ENCODE peak calls at places on chromosomes 2 and 18, in eight cellular contexts. Y, I, W, F, G, B, H and J are unnamed samples.
A peak's percentile ranks its signal among the peaks of the same experiment; 100 is the strongest.

GRCh38 chr2:10045561-10046355 is 2.4 kb downstream of the KLF11 start:
- DNase-seq in F (no peak), W (no peak), I (no peak), G (peak; percentile 91), H (no peak), B (no peak), Y (no peak), J (no peak)

GRCh38 chr2:173191601-173192000 is 116.0 kb downstream of the MAP3K20 start:
- DNase-seq in F (no peak), H (no peak), B (no peak), I (no peak), G (no peak), W (no peak), Y (no peak), J (peak; percentile 21)

GRCh38 chr2:226611196-226611943 is 188.2 kb downstream of the IRS1 start:
- DNase-seq in B (no peak), G (no peak), I (no peak), F (no peak), Y (no peak), W (no peak), H (no peak), J (no peak)

GRCh38 chr18:505483-506122 is 5.1 kb upstream of the COLEC12 start:
- DNase-seq in G (no peak), B (no peak), H (no peak), Y (no peak), I (no peak), F (no peak), W (no peak), J (no peak)

GRCh38 chr2:130288467-130289403 is 54.0 kb upstream of the IMP4 start:
- DNase-seq in H (no peak), G (no peak), I (no peak), B (no peak), F (no peak), Y (no peak), W (no peak), J (peak; percentile 17)

GRCh38 chr2:165745916-165746315 is 48.1 kb downstream of the GALNT3 start:
- DNase-seq in G (no peak), H (no peak), Y (no peak), F (no peak), I (no peak), B (no peak), W (no peak), J (no peak)

GRCh38 chr2:21118302-21118920 is 5.4 kb upstream of the TDRD15 start:
- DNase-seq in Y (no peak), G (peak; percentile 20), F (no peak), B (no peak), W (no peak), I (peak; percentile 20), H (no peak), J (peak; percentile 36)

GRCh38 chr2:225787497-225787896 is 388.0 kb downstream of the NYAP2 start:
- DNase-seq in F (no peak), H (no peak), W (no peak), G (no peak), B (no peak), I (no peak), Y (no peak), J (no peak)

GRCh38 chr2:1088192-1088860 is 137.7 kb downstream of the SNTG2 start:
- DNase-seq in H (no peak), G (no peak), Y (no peak), B (no peak), F (no peak), W (no peak), I (no peak), J (no peak)

GRCh38 chr2:237687666-237688065 is 60.3 kb downstream of the LRRFIP1 start:
- DNase-seq in H (peak; percentile 71), F (peak; percentile 77), I (no peak), B (no peak), Y (no peak), W (peak; percentile 97), G (peak; percentile 83), J (no peak)

GRCh38 chr2:224551693-224552092 is 33.5 kb downstream of the CUL3 start:
- DNase-seq in F (no peak), H (no peak), G (no peak), B (no peak), Y (no peak), I (no peak), W (no peak), J (no peak)

GRCh38 chr2:189210250-189211075 is 30.9 kb upstream of the COL5A2 start:
- DNase-seq in B (no peak), W (peak; percentile 43), I (no peak), G (peak; percentile 25), Y (no peak), F (no peak), H (no peak), J (peak; percentile 68)

GRCh38 chr2:240996161-240996833 is 2.1 kb upstream of the SNED1 start:
- DNase-seq in I (no peak), F (no peak), G (peak; percentile 6), H (no peak), W (no peak), B (no peak), Y (no peak), J (no peak)

GRCh38 chr2:167192833-167193232 is 304.6 kb downstream of the XIRP2 start:
- DNase-seq in F (no peak), H (no peak), G (no peak), W (no peak), I (no peak), B (no peak), Y (no peak), J (no peak)

GRCh38 chr2:64137996-64138395 is 6.2 kb downstream of the PELI1 start:
- DNase-seq in F (no peak), Y (no peak), B (no peak), I (no peak), G (no peak), H (no peak), W (no peak), J (no peak)

GRCh38 chr2:112472547-112473263 is 9.3 kb upstream of the TTL start:
- DNase-seq in W (peak; percentile 35), B (no peak), H (no peak), Y (no peak), I (no peak), G (no peak), F (no peak), J (no peak)

GRCh38 chr18:44601447-44601846 is 79.2 kb upstream of the SETBP1 start:
- DNase-seq in F (no peak), Y (no peak), I (no peak), G (no peak), H (no peak), W (no peak), B (no peak), J (peak; percentile 5)

GRCh38 chr18:48295586-48296311 is 113.4 kb downstream of the ZBTB7C start:
- DNase-seq in I (no peak), F (no peak), G (no peak), H (no peak), B (peak; percentile 58), W (peak; percentile 33), Y (no peak), J (no peak)

GRCh38 chr2:233476083-233476410 is 90.5 kb downstream of the USP40 start:
- DNase-seq in I (no peak), G (no peak), W (no peak), B (no peak), H (no peak), Y (no peak), F (no peak), J (no peak)

GRCh38 chr2:155377178-155377780 is 678.8 kb downstream of the KCNJ3 start:
- DNase-seq in B (no peak), W (no peak), I (no peak), G (no peak), H (no peak), F (no peak), Y (no peak), J (no peak)

GRCh38 chr2:166375736-166376487 is at the start of gene SCN9A:
- DNase-seq in I (peak; percentile 68), F (no peak), G (peak; percentile 86), W (peak; percentile 45), H (no peak), Y (peak; percentile 12), B (peak; percentile 85), J (peak; percentile 56)

GRCh38 chr18:24546304-24546703 is 85.9 kb downstream of the HRH4 start:
- DNase-seq in F (no peak), I (no peak), H (no peak), Y (no peak), W (no peak), G (no peak), B (no peak), J (no peak)

GRCh38 chr18:49691177-49691608 is 122.1 kb downstream of the ACAA2 start:
- DNase-seq in H (no peak), I (no peak), Y (no peak), G (peak; percentile 20), F (no peak), W (no peak), B (no peak), J (peak; percentile 22)

GRCh38 chr2:241887806-241888522 is 18.4 kb downstream of the RTP5 start:
- DNase-seq in B (no peak), H (no peak), Y (no peak), I (no peak), G (no peak), W (no peak), F (no peak), J (no peak)

GRCh38 chr2:69395866-69396265 is 8.8 kb upstream of the GFPT1 start:
- DNase-seq in G (no peak), W (no peak), B (no peak), H (no peak), I (no peak), F (no peak), Y (no peak), J (no peak)

GRCh38 chr2:108383146-108383830 is 5.5 kb downstream of the SULT1C4 start:
- DNase-seq in G (no peak), W (no peak), B (no peak), I (no peak), H (no peak), Y (no peak), F (no peak), J (no peak)